ENCODE peak calls at places on chromosomes 11 and 22, in four cellular contexts. One of them, this sample, is unnamed.

GRCh38 chr11:8766043-8766992 is 83.7 kb downstream of the RPL27A start:
- DNase-seq in iPS-NIHi11: peak; percentile 51
- DNase-seq in Daoy: peak; percentile 43
- DNase-seq in GM23338: peak; percentile 65
- DNase-seq in this sample: no peak

GRCh38 chr11:67396258-67396581 is 4.4 kb downstream of the RAD9A start:
- DNase-seq in iPS-NIHi11: no peak
- DNase-seq in Daoy: no peak
- DNase-seq in GM23338: no peak
- DNase-seq in this sample: no peak

GRCh38 chr11:67001332-67001731 is 21.6 kb upstream of the SYT12 start:
- DNase-seq in iPS-NIHi11: no peak
- DNase-seq in Daoy: no peak
- DNase-seq in GM23338: no peak
- DNase-seq in this sample: no peak

GRCh38 chr22:42841444-42841843 is 15.6 kb downstream of the ARFGAP3 start:
- DNase-seq in iPS-NIHi11: no peak
- DNase-seq in Daoy: no peak
- DNase-seq in GM23338: no peak
- DNase-seq in this sample: no peak

GRCh38 chr22:44319685-44320084 is 6.9 kb upstream of the SHISAL1 start:
- DNase-seq in iPS-NIHi11: no peak
- DNase-seq in Daoy: no peak
- DNase-seq in GM23338: no peak
- DNase-seq in this sample: no peak

GRCh38 chr11:117944554-117944953 is 15.4 kb upstream of the TMPRSS13 start:
- DNase-seq in iPS-NIHi11: no peak
- DNase-seq in Daoy: no peak
- DNase-seq in GM23338: no peak
- DNase-seq in this sample: no peak

GRCh38 chr11:34126959-34127848 is 21.8 kb downstream of the NAT10 start:
- DNase-seq in iPS-NIHi11: no peak
- DNase-seq in Daoy: no peak
- DNase-seq in GM23338: no peak
- DNase-seq in this sample: no peak

GRCh38 chr11:86245369-86246292 is 1.1 kb downstream of the EED start:
- DNase-seq in iPS-NIHi11: peak; percentile 11
- DNase-seq in Daoy: peak; percentile 6
- DNase-seq in GM23338: peak; percentile 63
- DNase-seq in this sample: peak; percentile 12

GRCh38 chr11:96540875-96541274 is 151.1 kb downstream of the JRKL start:
- DNase-seq in iPS-NIHi11: no peak
- DNase-seq in Daoy: no peak
- DNase-seq in GM23338: no peak
- DNase-seq in this sample: no peak

This sample was measured in H54.